ENCODE peak calls at places on chromosomes 1 and 21, in four cellular contexts. X is HL-60, I is lower leg skin, T is cardiac muscle cell. H is an unnamed sample.
A peak's percentile ranks its signal among the peaks of the same experiment; 100 is the strongest.

GRCh38 chr1:244964112-244964971 is 100.0 kb upstream of the HNRNPU start:
- DNase-seq in X (peak; percentile 32), I (no peak), T (peak; percentile 80), H (peak; percentile 63)

GRCh38 chr21:32819702-32820101 is 48.1 kb upstream of the PAXBP1 start:
- DNase-seq in X (no peak), I (no peak), T (peak; percentile 93), H (peak; percentile 87)

GRCh38 chr1:66353207-66353606 is 180.7 kb upstream of the SGIP1 start:
- DNase-seq in X (no peak), I (no peak), T (no peak), H (no peak)

GRCh38 chr1:235133086-235133485 is 4.4 kb upstream of the TOMM20 start:
- DNase-seq in X (no peak), I (no peak), T (no peak), H (no peak)

GRCh38 chr1:27554777-27555699 is 48.9 kb downstream of the AHDC1 start:
- DNase-seq in X (no peak), I (no peak), T (no peak), H (no peak)

GRCh38 chr1:4180066-4180735 is 280.1 kb upstream of the C1orf174 start:
- DNase-seq in X (no peak), I (peak; percentile 61), T (no peak), H (no peak)

GRCh38 chr1:172637522-172637921 is 21.4 kb upstream of the FASLG start:
- DNase-seq in X (no peak), I (no peak), T (peak; percentile 88), H (no peak)

GRCh38 chr1:102085896-102086295 is 89.2 kb upstream of the OLFM3 start:
- DNase-seq in X (no peak), I (no peak), T (no peak), H (no peak)

GRCh38 chr1:116881879-116882520 is 27.7 kb upstream of the PTGFRN start:
- DNase-seq in X (peak; percentile 76), I (no peak), T (peak; percentile 98), H (peak; percentile 95)

GRCh38 chr1:167819849-167820683 is 93.9 kb downstream of the ADCY10 start:
- DNase-seq in X (no peak), I (peak; percentile 94), T (peak; percentile 94), H (peak; percentile 83)

GRCh38 chr1:6359568-6360496 is 33.7 kb downstream of the ACOT7 start:
- DNase-seq in X (peak; percentile 62), I (no peak), T (peak; percentile 87), H (no peak)

GRCh38 chr1:18673976-18674375 is 43.3 kb downstream of the PAX7 start:
- DNase-seq in X (no peak), I (no peak), T (no peak), H (no peak)

DNA sequence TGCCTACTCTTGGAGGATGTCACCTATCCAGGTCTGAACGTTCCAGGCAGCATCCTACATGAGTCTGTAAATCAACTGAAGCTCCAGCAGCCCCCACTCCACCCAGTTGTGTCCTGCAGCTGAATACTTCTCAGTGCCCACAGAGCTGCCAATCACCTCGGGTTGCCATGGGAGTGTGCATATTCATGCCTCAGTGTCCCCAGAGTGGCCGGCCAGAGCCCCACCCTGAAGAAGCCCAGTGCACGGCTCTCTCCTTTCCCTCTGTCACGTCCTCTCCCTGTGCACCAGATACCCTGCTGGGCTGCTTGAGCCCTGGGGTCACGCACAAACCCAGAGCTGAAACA is 16.1 kb upstream of the GSTM4 start:
- DNase-seq in X (peak; percentile 0), I (no peak), T (no peak), H (no peak)
- TF ChIP-seq CTCF in X (no peak), I (no peak), T (no peak), H (no peak)

GRCh38 chr1:32924881-32925344 is 23.7 kb upstream of the TMEM54 start:
- DNase-seq in X (no peak), I (no peak), T (no peak), H (no peak)
- H3K4me3 ChIP-seq in X (no peak overlapping the region), I (no peak overlapping the region), T (no peak overlapping the region), H (no peak overlapping the region)

DNA sequence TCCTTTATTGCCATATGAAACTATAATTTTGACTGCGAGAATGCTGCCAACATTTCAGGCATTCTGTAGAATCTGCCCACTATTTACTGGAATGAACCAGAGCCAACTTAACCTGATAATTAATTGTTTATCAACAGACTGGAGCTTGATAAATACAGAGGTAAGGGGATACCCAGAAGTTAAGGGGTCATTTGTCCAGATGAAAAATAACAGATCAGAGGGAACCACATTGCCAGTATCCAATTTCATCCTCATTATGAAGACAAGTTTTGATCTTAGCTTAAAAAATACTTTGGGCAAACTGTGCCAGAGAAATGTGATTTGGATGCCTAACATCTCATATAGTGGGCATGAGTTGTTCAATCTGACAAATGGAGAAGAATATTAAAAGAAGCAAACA is 63.6 kb downstream of the IFI44 start:
- DNase-seq in X (no peak), I (no peak), T (no peak), H (no peak)
- TF ChIP-seq CTCF in X (no peak), I (no peak), T (no peak), H (no peak)

DNA sequence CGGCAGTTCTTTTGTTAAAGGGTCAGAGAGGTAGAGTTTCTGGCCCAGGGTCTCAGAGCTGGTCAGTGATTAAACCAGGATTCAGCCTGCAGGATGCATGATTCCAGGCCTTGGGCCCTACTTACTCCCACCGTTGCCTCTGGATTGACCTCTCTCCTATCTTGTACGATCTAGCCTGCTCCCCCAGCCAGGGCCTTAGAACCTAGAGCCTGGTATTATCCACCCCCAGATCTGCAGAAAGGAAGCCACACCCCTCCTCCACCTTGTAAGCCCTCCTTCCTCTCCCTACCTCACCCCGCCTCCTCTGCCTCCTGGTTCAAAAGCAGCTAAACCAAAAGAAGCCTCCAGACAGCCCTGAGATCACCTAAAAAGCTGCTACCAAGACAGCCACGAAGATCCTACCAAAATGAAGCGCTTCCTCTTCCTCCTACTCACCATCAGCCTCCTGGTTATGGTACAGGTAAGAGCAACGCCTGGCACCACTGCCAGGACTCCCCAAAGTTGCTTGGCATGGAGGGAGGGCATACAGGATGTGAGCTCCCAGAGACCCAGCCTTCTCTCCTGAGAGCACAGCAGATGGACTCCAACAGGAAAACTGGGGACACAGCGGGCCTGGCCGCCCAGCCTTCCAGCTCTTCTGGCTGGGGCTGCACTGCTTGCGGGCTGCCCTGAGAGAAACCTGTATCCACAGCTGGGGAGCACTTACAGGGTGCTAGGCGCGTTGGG is at the start of gene CD52:
- DNase-seq in X (peak; percentile 44), I (no peak), T (no peak), H (no peak)
- H3K4me3 ChIP-seq in X (no peak within 1 kb of the TSS), I (no peak within 1 kb of the TSS), T (no peak within 1 kb of the TSS), H (no peak within 1 kb of the TSS)

GRCh38 chr1:38028671-38029070 is 16.1 kb downstream of the UTP11 start:
- DNase-seq in X (no peak), I (no peak), T (no peak), H (no peak)
- TF ChIP-seq CTCF in X (no peak), I (no peak), T (no peak), H (no peak)

GRCh38 chr1:50179639-50180038 is 70.9 kb downstream of the ELAVL4 start:
- DNase-seq in X (no peak), I (no peak), T (no peak), H (no peak)

GRCh38 chr1:50181027-50181663 is 72.4 kb downstream of the ELAVL4 start:
- DNase-seq in X (no peak), I (no peak), T (no peak), H (no peak)

GRCh38 chr1:50176563-50176885 is 67.8 kb downstream of the ELAVL4 start:
- DNase-seq in X (no peak), I (no peak), T (no peak), H (no peak)

GRCh38 chr1:50183734-50184133 is 75.0 kb downstream of the ELAVL4 start:
- DNase-seq in X (no peak), I (no peak), T (no peak), H (no peak)

GRCh38 chr1:50180367-50180766 is 71.6 kb downstream of the ELAVL4 start:
- DNase-seq in X (no peak), I (no peak), T (no peak), H (no peak)
- H3K4me3 ChIP-seq in X (no peak overlapping the region), I (no peak overlapping the region), T (no peak overlapping the region), H (no peak overlapping the region)

DNA sequence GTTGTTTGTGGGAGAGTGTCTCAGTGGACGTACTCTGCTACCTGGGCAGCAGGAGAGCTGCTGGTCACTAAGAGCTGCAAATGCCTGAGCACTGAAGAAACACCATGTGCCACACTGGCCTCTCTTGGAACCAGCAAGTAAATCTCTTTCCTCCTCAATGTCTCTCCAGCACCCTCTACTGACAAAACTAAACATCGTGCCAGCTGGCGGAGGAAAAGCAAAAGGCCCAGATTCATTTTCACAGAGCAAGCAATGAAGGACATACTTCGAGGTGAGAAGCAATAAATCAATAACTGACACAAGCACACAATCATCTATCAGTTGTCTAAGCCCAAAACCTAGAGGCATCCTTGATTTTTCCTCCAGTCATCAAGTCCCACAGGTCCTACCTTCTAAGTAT is 78.1 kb downstream of the RERE start:
- DNase-seq in X (no peak), I (no peak), T (no peak), H (no peak)
- TF ChIP-seq CTCF in X (no peak), I (no peak), T (no peak), H (no peak)

GRCh38 chr1:159951551-159951950 is 2.5 kb downstream of the SLAMF9 start:
- DNase-seq in X (no peak), I (peak; percentile 80), T (no peak), H (no peak)
- H3K4me3 ChIP-seq in X (no peak overlapping the region), I (no peak overlapping the region), T (no peak overlapping the region), H (no peak overlapping the region)

H was measured in AG09309.